ENCODE peak calls at places on chromosomes 7 and 10, in five cellular contexts. T is GM12878, W is K562, U is HepG2, V is SK-N-SH. J is an unnamed sample.

GRCh38 chr7:148290451-148291005 is 300.0 kb upstream of the C7orf33 start:
- DNase-seq in T (no peak), W (no peak), U (no peak), V (no peak), J (no peak)

GRCh38 chr10:100043796-100044195 is 34.0 kb upstream of the DNMBP start:
- DNase-seq in T (no peak), W (no peak), U (no peak), V (no peak), J (no peak)

GRCh38 chr7:1579481-1580421 is 9.9 kb upstream of the PSMG3 start:
- DNase-seq in T (no peak), W (peak; percentile 82), U (peak; percentile 41), V (peak; percentile 93), J (no peak)

GRCh38 chr10:96338279-96338925 is 20.4 kb downstream of the OPALIN start:
- DNase-seq in T (no peak), W (no peak), U (no peak), V (no peak), J (no peak)

GRCh38 chr10:86723009-86723408 is 33.4 kb upstream of the BMPR1A start:
- DNase-seq in T (no peak), W (no peak), U (no peak), V (no peak), J (no peak)

GRCh38 chr10:122475130-122475529 is 13.8 kb downstream of the HTRA1 start:
- DNase-seq in T (no peak), W (no peak), U (no peak), V (no peak), J (no peak)

GRCh38 chr7:158192956-158193355 is 394.7 kb downstream of the PTPRN2 start:
- DNase-seq in T (no peak), W (no peak), U (no peak), V (no peak), J (no peak)

GRCh38 chr7:25726682-25727357 is 425.2 kb upstream of the NFE2L3 start:
- DNase-seq in T (no peak), W (no peak), U (no peak), V (no peak), J (no peak)

GRCh38 chr10:96370575-96371157 is 11.9 kb upstream of the OPALIN start:
- DNase-seq in T (no peak), W (peak; percentile 60), U (peak; percentile 24), V (peak; percentile 84), J (peak; percentile 3)

GRCh38 chr10:46787321-46787615 is 124.0 kb upstream of the PTPN20 start:
- DNase-seq in T (no peak), W (peak; percentile 3), U (peak; percentile 24), V (peak; percentile 21), J (peak; percentile 66)

GRCh38 chr10:131726460-131726861 is 174.3 kb upstream of the PPP2R2D start:
- DNase-seq in T (no peak), W (no peak), U (peak; percentile 24), V (peak; percentile 87), J (no peak)

GRCh38 chr7:73905360-73905759 is 44.4 kb downstream of the TMEM270 start:
- DNase-seq in T (no peak), W (no peak), U (no peak), V (peak; percentile 58), J (no peak)

GRCh38 chr10:50635286-50635685 is 11.5 kb upstream of the SGMS1 start:
- DNase-seq in T (no peak), W (no peak), U (no peak), V (no peak), J (no peak)

GRCh38 chr7:137983308-137984008 is 18.4 kb downstream of the CREB3L2 start:
- DNase-seq in T (no peak), W (no peak), U (peak; percentile 23), V (no peak), J (no peak)

GRCh38 chr10:51469666-51470065 is 229.7 kb downstream of the CSTF2T start:
- DNase-seq in T (no peak), W (no peak), U (no peak), V (no peak), J (no peak)

GRCh38 chr7:134920026-134920758 is 66.1 kb upstream of the AGBL3 start:
- DNase-seq in T (no peak), W (no peak), U (no peak), V (no peak), J (no peak)

GRCh38 chr7:98555403-98555802 is 61.7 kb upstream of the NPTX2 start:
- DNase-seq in T (no peak), W (no peak), U (no peak), V (no peak), J (no peak)

GRCh38 chr10:56178210-56178609 is 182.8 kb downstream of the ZWINT start:
- DNase-seq in T (no peak), W (no peak), U (no peak), V (peak; percentile 11), J (no peak)

GRCh38 chr10:13955426-13955825 is 368.7 kb downstream of the PRPF18 start:
- DNase-seq in T (no peak), W (no peak), U (no peak), V (no peak), J (no peak)

GRCh38 chr10:86372119-86372784 is 5.7 kb upstream of the GRID1 start:
- DNase-seq in T (no peak), W (no peak), U (no peak), V (no peak), J (no peak)

GRCh38 chr7:157022681-157023588 is 12.5 kb upstream of the MNX1 start:
- DNase-seq in T (no peak), W (no peak), U (no peak), V (peak; percentile 37), J (no peak)

GRCh38 chr7:135333196-135333595 is 99.6 kb downstream of the STRA8 start:
- DNase-seq in T (no peak), W (no peak), U (no peak), V (no peak), J (no peak)

GRCh38 chr10:27658788-27659187 is 86.8 kb downstream of the MKX start:
- DNase-seq in T (no peak), W (no peak), U (no peak), V (no peak), J (no peak)

GRCh38 chr7:20783716-20784310 is 2.9 kb downstream of the SP8 start:
- DNase-seq in T (no peak), W (no peak), U (no peak), V (peak; percentile 69), J (no peak)

GRCh38 chr7:106110885-106111670 is 1.0 kb downstream of the SYPL1 start:
- DNase-seq in T (no peak), W (no peak), U (no peak), V (no peak), J (peak; percentile 23)

GRCh38 chr7:3267928-3268690 is 32.9 kb upstream of the SDK1 start:
- DNase-seq in T (no peak), W (no peak), U (no peak), V (no peak), J (no peak)

GRCh38 chr10:35236739-35237138 is 99.6 kb upstream of the CCNY start:
- DNase-seq in T (no peak), W (no peak), U (peak; percentile 25), V (no peak), J (no peak)

GRCh38 chr7:56051339-56052191 is at the start of the genes CCT6A and PSPH:
- DNase-seq in T (peak; percentile 87), W (peak; percentile 95), U (peak; percentile 96), V (peak; percentile 99), J (peak; percentile 96)

GRCh38 chr7:56053379-56053778 is 1.8 kb downstream of the CCT6A start:
- DNase-seq in T (no peak), W (no peak), U (no peak), V (no peak), J (no peak)

GRCh38 chr7:56051053-56051338 is 248 bp downstream of the PSPH start:
- DNase-seq in T (no peak), W (no peak), U (no peak), V (no peak), J (no peak)

GRCh38 chr7:56048245-56048644 is 3.0 kb downstream of the PSPH start:
- DNase-seq in T (no peak), W (no peak), U (no peak), V (no peak), J (no peak)

GRCh38 chr7:56053993-56054392 is 2.4 kb downstream of the CCT6A start:
- DNase-seq in T (no peak), W (no peak), U (no peak), V (no peak), J (no peak)
- TF ChIP-seq GABPA in T (no peak), W (no peak), U (no peak), V (no peak), J (no peak)

GRCh38 chr7:155289107-155289506 is 8.6 kb upstream of the INSIG1 start:
- DNase-seq in T (no peak), W (no peak), U (no peak), V (no peak), J (no peak)

GRCh38 chr7:155292680-155293226 is 4.9 kb upstream of the INSIG1 start:
- DNase-seq in T (no peak), W (no peak), U (no peak), V (no peak), J (no peak)

GRCh38 chr7:155289949-155290501 is 7.7 kb upstream of the INSIG1 start:
- DNase-seq in T (no peak), W (no peak), U (no peak), V (no peak), J (no peak)

GRCh38 chr7:155291729-155292128 is 5.9 kb upstream of the INSIG1 start:
- DNase-seq in T (no peak), W (no peak), U (no peak), V (no peak), J (no peak)

DNA sequence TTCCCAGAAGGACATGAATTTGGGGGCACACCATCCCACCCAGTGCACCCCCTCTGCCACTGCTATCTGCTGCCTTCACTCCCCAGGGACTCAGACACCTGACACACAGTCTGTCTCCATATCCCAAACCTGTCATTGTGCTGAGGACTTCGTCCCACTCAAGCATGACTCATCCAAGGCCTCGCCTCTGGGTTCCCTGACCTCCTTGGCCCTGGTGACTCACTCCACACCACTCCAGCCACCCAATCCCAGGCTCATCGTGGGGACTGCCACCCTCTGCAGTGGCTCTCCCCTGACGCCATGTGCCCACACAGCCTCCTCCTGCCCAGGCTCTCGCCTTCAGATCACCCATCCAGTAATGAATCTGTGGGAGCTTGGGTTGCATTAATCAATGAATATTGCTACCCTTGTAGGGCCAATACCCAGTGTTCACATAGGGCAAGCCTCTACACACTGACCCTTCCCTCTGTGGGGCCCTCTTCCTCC is 6.6 kb upstream of the INSIG1 start:
- DNase-seq in T (no peak), W (peak; percentile 92), U (peak; percentile 2), V (no peak), J (no peak)
- TF ChIP-seq REST in T (no peak), W (peak; percentile 17), U (no peak), V (no peak), J (no peak)

GRCh38 chr7:17069146-17069545 is 187.4 kb upstream of the AGR3 start:
- DNase-seq in T (no peak), W (no peak), U (no peak), V (no peak), J (no peak)
- TF ChIP-seq GABPA in T (no peak), W (no peak), U (no peak), V (no peak), J (no peak)

GRCh38 chr10:103739039-103739764 is 116.2 kb downstream of the SH3PXD2A start:
- DNase-seq in T (no peak), W (no peak), U (no peak), V (no peak), J (no peak)

GRCh38 chr10:103740683-103741082 is 114.7 kb downstream of the SH3PXD2A start:
- DNase-seq in T (no peak), W (no peak), U (no peak), V (no peak), J (no peak)

GRCh38 chr10:103746598-103746997 is 108.8 kb downstream of the SH3PXD2A start:
- DNase-seq in T (no peak), W (no peak), U (no peak), V (no peak), J (no peak)

GRCh38 chr10:103745264-103746247 is 109.8 kb downstream of the SH3PXD2A start:
- DNase-seq in T (no peak), W (no peak), U (no peak), V (no peak), J (peak; percentile 60)

GRCh38 chr10:103742779-103743178 is 112.6 kb downstream of the SH3PXD2A start:
- DNase-seq in T (no peak), W (no peak), U (no peak), V (no peak), J (no peak)
- TF ChIP-seq REST in T (no peak), W (no peak), U (no peak), V (no peak), J (no peak)